ENCODE peak calls at places on chromosomes 12 and 14, in ten cellular contexts. I, T, Z, M, G, R, J, D, U and L are unnamed samples. For H3K27me3, the result is how much of the 10 kb centered on the place peaks cover.

GRCh38 chr14:106268013-106268727 is 741.8 kb downstream of the TMEM121 start:
- DNase-seq in U (no peak), I (peak), M (no peak), R (no peak), Z (no peak), G (no peak), J (no peak), T (no peak), D (peak), L (no peak)

GRCh38 chr12:13093191-13093849 is 10.1 kb downstream of the GSG1 start:
- DNase-seq in I (no peak), R (peak), T (no peak), M (no peak), G (peak), J (no peak), Z (no peak), D (no peak), U (no peak), L (no peak)

GRCh38 chr12:52346596-52346995 is 20.7 kb downstream of the KRT85 start:
- DNase-seq in T (no peak), M (peak), D (no peak), J (no peak), Z (no peak), G (no peak), U (peak), I (no peak), R (no peak), L (no peak)

GRCh38 chr12:42483534-42483857 is 106.0 kb downstream of the PRICKLE1 start:
- DNase-seq in Z (no peak), G (peak), R (peak), D (peak), J (no peak), T (peak), I (peak), U (peak), M (no peak), L (peak)

GRCh38 chr12:85461127-85461526 is 181.1 kb downstream of the ALX1 start:
- DNase-seq in D (no peak), T (no peak), G (no peak), Z (no peak), I (no peak), M (no peak), R (no peak), J (no peak), U (no peak), L (no peak)

GRCh38 chr14:94768521-94769412 is 1.1 kb downstream of the GSC start:
- DNase-seq in T (no peak), M (no peak), R (no peak), Z (peak), U (no peak), I (no peak), J (no peak), D (no peak), G (peak), L (no peak)

GRCh38 chr14:54773171-54774006 is 129.2 kb downstream of the GCH1 start:
- DNase-seq in M (peak), T (peak), D (peak), J (peak), R (peak), Z (peak), I (peak), G (peak), U (peak), L (peak)

GRCh38 chr12:53098354-53098981 is 1.0 kb downstream of the IGFBP6 start:
- DNase-seq in D (no peak), I (no peak), U (peak), M (peak), R (peak), Z (no peak), G (peak), T (peak), J (no peak), L (no peak)

GRCh38 chr14:42606839-42607238 is 1000.2 kb downstream of the LRFN5 start:
- DNase-seq in Z (no peak), R (no peak), I (no peak), T (no peak), U (no peak), J (no peak), G (no peak), M (no peak), D (no peak), L (no peak)

GRCh38 chr12:44668443-44668842 is 207.7 kb downstream of the NELL2 start:
- DNase-seq in G (no peak), T (no peak), U (peak), Z (no peak), I (peak), D (no peak), R (no peak), J (no peak), M (no peak), L (peak)

GRCh38 chr12:68189766-68190700 is 30.5 kb upstream of the IFNG start:
- DNase-seq in I (no peak), R (peak), D (peak), U (no peak), J (no peak), Z (no peak), G (peak), M (no peak), T (no peak), L (no peak)

GRCh38 chr12:51127050-51127729 is 43.8 kb upstream of the CSRNP2 start:
- DNase-seq in D (no peak), G (peak), I (no peak), T (no peak), Z (no peak), J (no peak), U (no peak), M (no peak), R (peak), L (no peak)

GRCh38 chr14:30464481-30464880 is 94.5 kb upstream of the G2E3 start:
- DNase-seq in T (no peak), I (no peak), D (no peak), J (no peak), Z (no peak), G (no peak), U (no peak), R (no peak), M (no peak), L (no peak)

GRCh38 chr12:32926963-32927362 is 30.4 kb upstream of the PKP2 start:
- DNase-seq in I (no peak), M (no peak), U (no peak), G (no peak), Z (no peak), R (no peak), T (no peak), J (no peak), D (no peak), L (no peak)

GRCh38 chr14:71780075-71780474 is 152.2 kb upstream of the RGS6 start:
- DNase-seq in M (no peak), R (no peak), D (no peak), T (no peak), J (no peak), G (no peak), Z (no peak), U (no peak), I (no peak), L (no peak)

GRCh38 chr14:48936352-48936751 is 649.8 kb downstream of the RPS29 start:
- DNase-seq in U (no peak), M (no peak), I (peak), R (peak), J (no peak), T (no peak), D (no peak), Z (no peak), G (peak), L (no peak)

GRCh38 chr14:23055621-23056256 is 1.6 kb downstream of the CDH24 start:
- DNase-seq in G (peak), Z (no peak), D (no peak), I (no peak), U (peak), R (peak), T (no peak), M (peak), J (no peak), L (no peak)

GRCh38 chr14:37114039-37114438 is 58.4 kb downstream of the SLC25A21 start:
- DNase-seq in T (no peak), M (no peak), U (no peak), J (no peak), Z (no peak), R (peak), D (no peak), I (no peak), G (peak), L (no peak)

GRCh38 chr12:90987101-90987500 is 17.7 kb downstream of the EPYC start:
- DNase-seq in J (no peak), T (no peak), U (no peak), I (no peak), M (no peak), Z (no peak), G (no peak), R (peak), D (no peak), L (no peak)

GRCh38 chr12:122058750-122059149 is 19.8 kb upstream of the MLXIP start:
- DNase-seq in T (no peak), I (no peak), Z (no peak), G (no peak), J (no peak), U (no peak), M (no peak), D (no peak), R (no peak), L (no peak)

GRCh38 chr14:80310950-80311349 is 99.6 kb upstream of the DIO2 start:
- DNase-seq in J (no peak), R (peak), G (peak), T (no peak), M (no peak), D (no peak), Z (no peak), U (no peak), I (no peak), L (no peak)

GRCh38 chr14:35374273-35374681 is 30.3 kb downstream of the NFKBIA start:
- DNase-seq in U (no peak), Z (peak), R (peak), T (no peak), J (peak), I (peak), G (peak), D (no peak), M (peak), L (no peak)

GRCh38 chr12:130711751-130712150 is 4.3 kb downstream of the RIMBP2 start:
- DNase-seq in T (no peak), D (no peak), I (peak), Z (no peak), J (no peak), M (no peak), G (no peak), R (no peak), U (no peak), L (peak)

GRCh38 chr14:99689266-99690236 is 5.5 kb downstream of the CYP46A1 start:
- DNase-seq in D (no peak), G (no peak), J (peak), I (peak), R (no peak), T (no peak), M (no peak), U (no peak), Z (no peak), L (no peak)

GRCh38 chr14:97379091-97379531 is 581.9 kb downstream of the VRK1 start:
- DNase-seq in U (no peak), T (no peak), D (peak), J (no peak), G (no peak), Z (no peak), M (no peak), R (no peak), I (peak), L (no peak)

GRCh38 chr12:25151476-25151875 is 43.5 kb downstream of the DNAI7 start:
- DNase-seq in R (peak), U (peak), I (peak), M (peak), D (no peak), J (no peak), T (peak), G (peak), Z (no peak), L (no peak)

GRCh38 chr12:24709201-24709600 is 239.7 kb downstream of the BCAT1 start:
- DNase-seq in R (peak), G (peak), Z (no peak), J (no peak), T (no peak), I (no peak), D (no peak), U (no peak), M (no peak), L (no peak)

GRCh38 chr12:25130741-25131188 is 64.2 kb downstream of the DNAI7 start:
- DNase-seq in M (no peak), Z (no peak), U (no peak), G (peak), T (no peak), R (peak), J (no peak), I (no peak), D (peak), L (no peak)

GRCh38 chr14:94447206-94447605 is 5.4 kb downstream of the SERPINA11 start:
- DNase-seq in Z (no peak), M (no peak), G (no peak), D (no peak), U (no peak), T (no peak), J (no peak), R (no peak), I (no peak), L (no peak)

GRCh38 chr14:58907803-58908202 is 270.0 kb downstream of the DACT1 start:
- DNase-seq in Z (no peak), M (no peak), J (no peak), I (no peak), R (peak), T (no peak), U (no peak), G (no peak), D (no peak), L (no peak)

GRCh38 chr14:100623557-100623956 is 36.3 kb upstream of the BEGAIN start:
- DNase-seq in J (no peak), M (no peak), I (peak), G (no peak), D (no peak), Z (no peak), T (no peak), U (no peak), R (no peak), L (no peak)

GRCh38 chr12:49777800-49778748 is 36.7 kb downstream of the TMBIM6 start:
- DNase-seq in G (peak), T (peak), U (no peak), J (no peak), M (no peak), D (peak), Z (no peak), R (peak), I (peak), L (peak)

GRCh38 chr14:51302319-51303030 is 62.4 kb downstream of the TMX1 start:
- DNase-seq in G (no peak), R (peak), D (no peak), Z (no peak), T (no peak), M (no peak), U (no peak), I (no peak), J (no peak), L (no peak)

GRCh38 chr12:49049566-49050224 is 10.9 kb downstream of the KMT2D start:
- DNase-seq in R (peak), T (no peak), Z (no peak), G (peak), M (no peak), J (no peak), D (no peak), I (no peak), U (no peak), L (no peak)

GRCh38 chr12:92124708-92125067 is 21.0 kb downstream of the BTG1 start:
- DNase-seq in Z (no peak), J (no peak), G (no peak), M (no peak), D (no peak), R (no peak), T (no peak), I (no peak), U (no peak), L (no peak)

GRCh38 chr12:3199551-3200031 is 122.4 kb downstream of the TSPAN9 start:
- DNase-seq in I (no peak), D (no peak), M (no peak), R (peak), T (no peak), G (peak), J (no peak), Z (no peak), U (no peak), L (no peak)

GRCh38 chr14:35405304-35405996 is 901 bp upstream of the NFKBIA start:
- DNase-seq in M (peak), I (peak), R (no peak), J (no peak), G (peak), T (peak), D (peak), Z (no peak), U (no peak), L (no peak)

GRCh38 chr14:36671149-36671548 is 9.5 kb downstream of the PAX9 start:
- DNase-seq in T (no peak), D (no peak), J (no peak), M (no peak), G (no peak), R (no peak), U (no peak), Z (no peak), I (no peak), L (no peak)

GRCh38 chr14:64844993-64845536 is 34.6 kb downstream of the SPTB start:
- DNase-seq in R (no peak), T (no peak), M (no peak), Z (no peak), U (no peak), I (no peak), G (no peak), D (no peak), J (no peak), L (no peak)

GRCh38 chr14:64841121-64841611 is 38.5 kb downstream of the SPTB start:
- DNase-seq in R (peak), Z (no peak), M (no peak), G (peak), J (no peak), T (no peak), I (no peak), U (no peak), D (no peak), L (no peak)

GRCh38 chr14:64844272-64844671 is 35.4 kb downstream of the SPTB start:
- DNase-seq in T (no peak), I (no peak), M (no peak), Z (no peak), D (no peak), R (no peak), J (no peak), U (no peak), G (no peak), L (no peak)

GRCh38 chr14:64838656-64839055 is 41.1 kb downstream of the SPTB start:
- DNase-seq in T (no peak), J (no peak), M (no peak), R (no peak), G (no peak), Z (no peak), D (no peak), U (no peak), I (no peak), L (no peak)

DNA sequence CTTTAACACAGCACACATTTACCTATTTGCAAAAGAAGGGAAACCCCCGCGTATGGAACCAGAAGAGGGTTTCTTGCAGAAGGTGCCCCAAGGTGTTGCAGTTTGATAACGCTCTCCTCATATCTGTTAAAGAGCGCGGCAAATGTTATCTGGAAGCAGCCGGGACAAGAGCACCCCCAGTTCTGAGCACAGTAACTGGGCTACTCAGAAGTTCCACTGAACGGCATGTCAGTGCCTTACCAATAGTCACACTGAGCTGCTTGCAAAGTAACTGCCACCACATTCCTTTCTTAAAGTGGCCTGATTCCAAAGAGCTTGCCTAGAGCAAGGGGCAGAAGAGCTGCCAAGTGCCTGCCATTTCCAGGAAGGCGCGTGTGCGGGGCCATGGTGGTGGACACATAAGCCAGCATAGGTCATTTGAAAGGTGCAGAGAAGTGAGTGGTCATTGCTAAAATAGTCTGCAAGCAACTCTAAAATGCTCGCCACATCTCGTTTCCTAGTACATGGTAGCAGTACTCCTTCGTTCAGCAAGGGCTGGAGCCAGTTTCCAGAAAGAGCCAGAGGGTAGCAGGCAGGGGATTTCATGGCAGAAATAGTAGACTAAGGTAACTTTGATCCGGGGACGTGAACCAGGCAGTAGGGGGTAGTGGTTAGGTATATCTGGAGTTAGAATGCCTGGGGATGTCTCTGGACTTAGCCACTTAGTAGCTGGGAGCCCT is 37.8 kb downstream of the SPTB start:
- DNase-seq in I (no peak), M (peak), T (peak), J (no peak), Z (no peak), R (peak), D (no peak), U (peak), G (peak), L (no peak)
- H3K4me3 ChIP-seq in I (no peak), M (peak), T (peak), J (no peak), Z (no peak), R (no peak), D (no peak), U (no peak), G (no peak), L (no peak)

GRCh38 chr14:90699016-90699415 is 117.2 kb downstream of the TTC7B start:
- DNase-seq in M (no peak), Z (no peak), T (no peak), D (no peak), G (no peak), J (no peak), U (no peak), I (no peak), R (no peak), L (no peak)
- H3K27ac ChIP-seq in M (peak), Z (no peak), T (peak), D (no peak), G (no peak), J (no peak), U (no peak), I (no peak), R (no peak), L (no peak)

DNA sequence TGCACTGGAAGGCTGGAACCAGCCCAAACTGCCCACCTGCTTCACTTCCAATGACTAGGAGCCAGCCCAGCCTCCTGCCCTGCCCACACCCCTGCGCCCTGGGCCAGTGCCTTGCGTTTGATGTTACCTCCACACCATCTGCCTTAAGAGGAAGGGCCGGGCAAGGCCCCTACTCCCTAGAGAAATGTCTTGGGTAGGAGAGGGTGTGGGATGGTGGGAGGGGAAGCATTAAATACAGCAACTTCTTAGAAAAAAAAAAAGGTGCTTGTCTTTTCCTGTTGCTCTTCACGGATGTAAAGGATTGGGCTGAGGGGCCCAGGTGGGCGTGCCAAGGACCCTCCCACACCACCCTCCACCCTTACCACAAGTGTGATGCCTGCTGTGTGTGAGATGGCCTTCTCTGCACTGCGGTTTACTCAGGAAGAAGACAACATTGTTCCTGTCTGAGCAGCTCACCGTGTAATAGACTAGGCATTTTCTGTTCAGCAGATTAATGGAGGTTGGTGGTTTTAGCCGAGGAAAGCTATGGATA is 99.9 kb downstream of the NINJ2 start:
- DNase-seq in Z (no peak), U (no peak), R (peak), J (no peak), I (peak), M (no peak), G (no peak), T (no peak), D (peak), L (no peak)
- H3K27me3 ChIP-seq in Z (under half), U (under half), R (under half), J (under half), I (under half), M (under half), G (under half), T (under half), D (under half), L (under half)

DNA sequence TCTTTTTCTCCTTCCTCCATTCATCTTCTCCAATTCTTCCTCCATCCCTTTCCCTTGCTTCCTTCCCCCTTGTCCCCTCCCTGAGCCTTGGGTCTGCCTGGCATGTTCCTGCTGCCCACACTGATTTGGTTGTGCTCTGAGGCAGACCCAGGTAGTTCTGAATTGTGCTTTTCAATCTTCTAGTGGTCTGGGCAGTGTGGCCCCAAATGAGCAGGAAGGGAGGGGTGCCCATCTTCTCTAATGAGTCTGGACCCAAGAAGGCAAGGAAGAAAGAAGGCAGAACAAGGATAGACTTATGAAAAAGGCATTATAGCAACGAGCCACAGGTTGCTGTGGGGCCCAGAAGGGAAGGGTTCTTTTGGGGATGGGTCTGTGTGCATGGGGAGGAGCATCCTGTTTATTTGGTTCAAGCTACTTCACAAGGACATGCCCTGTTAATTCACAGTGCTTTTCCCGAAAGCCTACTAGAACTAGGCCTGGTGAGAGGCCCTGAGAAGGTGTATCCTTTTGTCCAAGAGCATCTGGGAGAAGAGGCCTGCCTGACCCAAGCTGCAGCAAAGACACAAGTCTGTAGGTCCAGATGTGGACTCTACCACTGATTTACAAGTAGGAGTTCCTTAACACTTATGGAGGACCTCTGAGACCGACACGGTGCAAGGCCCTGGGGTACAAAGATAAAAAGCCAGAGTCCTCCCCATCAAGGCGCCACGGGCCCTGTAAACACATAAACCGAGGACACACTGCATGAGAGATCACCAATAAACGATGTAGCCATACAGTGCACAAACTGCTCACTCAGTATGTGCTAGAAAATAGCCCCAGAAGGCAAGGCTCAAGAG is 1.2 kb upstream of the SUSD6 start:
- DNase-seq in T (no peak), J (no peak), M (no peak), U (no peak), G (peak), I (peak), D (no peak), R (no peak), Z (no peak), L (no peak)
- H3K4me3 ChIP-seq in T (peak), J (peak), M (peak), U (no peak), G (peak), I (peak), D (peak), R (peak), Z (peak), L (no peak)